ENCODE peak calls at places on chromosomes 16 and 17, in five cellular contexts. P is body of pancreas, R is sigmoid colon, B is adrenal gland, G is A549. V is an unnamed sample.

GRCh38 chr16:57235128-57236092 is 9.6 kb upstream of the ARL2BP start:
- DNase-seq in P (no peak), R (no peak), B (no peak), G (no peak), V (no peak)

GRCh38 chr16:86567701-86568571 is 1.3 kb downstream of the FOXC2 start:
- DNase-seq in P (no peak), R (no peak), B (no peak), G (no peak), V (no peak)

GRCh38 chr17:40884708-40885512 is at the start of gene KRT20:
- DNase-seq in P (no peak), R (no peak), B (no peak), G (no peak), V (no peak)

GRCh38 chr16:84453061-84453752 is 51.3 kb downstream of the MEAK7 start:
- DNase-seq in P (no peak), R (peak; percentile 46), B (no peak), G (no peak), V (peak; percentile 31)

GRCh38 chr17:81412490-81413093 is 17.3 kb downstream of the BAHCC1 start:
- DNase-seq in P (no peak), R (peak; percentile 87), B (no peak), G (no peak), V (no peak)

GRCh38 chr16:58105619-58106018 is 23.6 kb downstream of the CFAP20 start:
- DNase-seq in P (no peak), R (no peak), B (no peak), G (no peak), V (no peak)

GRCh38 chr16:23155445-23156049 is 6.3 kb upstream of the USP31 start:
- DNase-seq in P (peak; percentile 52), R (no peak), B (peak; percentile 54), G (peak; percentile 41), V (no peak)

GRCh38 chr16:3029499-3030127 is 5.8 kb downstream of the THOC6 start:
- DNase-seq in P (no peak), R (no peak), B (no peak), G (no peak), V (no peak)

GRCh38 chr17:81910840-81911276 is 341 bp downstream of the PCYT2 start:
- DNase-seq in P (no peak), R (peak; percentile 66), B (no peak), G (no peak), V (no peak)

GRCh38 chr17:29383687-29384086 is 6.5 kb upstream of the TAOK1 start:
- DNase-seq in P (no peak), R (no peak), B (no peak), G (no peak), V (no peak)

GRCh38 chr17:83200231-83200699 is 120.9 kb downstream of the METRNL start:
- DNase-seq in P (peak; percentile 31), R (peak; percentile 84), B (peak; percentile 61), G (no peak), V (peak; percentile 60)

GRCh38 chr17:58402679-58403078 is 14.7 kb downstream of the RNF43 start:
- DNase-seq in P (no peak), R (no peak), B (no peak), G (no peak), V (no peak)

GRCh38 chr17:32659419-32659842 is 172.6 kb downstream of the CDK5R1 start:
- DNase-seq in P (peak; percentile 79), R (peak; percentile 71), B (peak; percentile 78), G (peak; percentile 78), V (peak; percentile 70)

GRCh38 chr17:17698869-17699351 is 17.7 kb downstream of the RAI1 start:
- DNase-seq in P (no peak), R (peak; percentile 88), B (peak; percentile 69), G (no peak), V (no peak)

GRCh38 chr16:73792199-73793108 is 504.2 kb upstream of the PSMD7 start:
- DNase-seq in P (no peak), R (no peak), B (no peak), G (no peak), V (no peak)

GRCh38 chr17:47733414-47734288 is 615 bp downstream of the TBX21 start:
- DNase-seq in P (no peak), R (peak; percentile 58), B (no peak), G (no peak), V (peak; percentile 48)

DNA sequence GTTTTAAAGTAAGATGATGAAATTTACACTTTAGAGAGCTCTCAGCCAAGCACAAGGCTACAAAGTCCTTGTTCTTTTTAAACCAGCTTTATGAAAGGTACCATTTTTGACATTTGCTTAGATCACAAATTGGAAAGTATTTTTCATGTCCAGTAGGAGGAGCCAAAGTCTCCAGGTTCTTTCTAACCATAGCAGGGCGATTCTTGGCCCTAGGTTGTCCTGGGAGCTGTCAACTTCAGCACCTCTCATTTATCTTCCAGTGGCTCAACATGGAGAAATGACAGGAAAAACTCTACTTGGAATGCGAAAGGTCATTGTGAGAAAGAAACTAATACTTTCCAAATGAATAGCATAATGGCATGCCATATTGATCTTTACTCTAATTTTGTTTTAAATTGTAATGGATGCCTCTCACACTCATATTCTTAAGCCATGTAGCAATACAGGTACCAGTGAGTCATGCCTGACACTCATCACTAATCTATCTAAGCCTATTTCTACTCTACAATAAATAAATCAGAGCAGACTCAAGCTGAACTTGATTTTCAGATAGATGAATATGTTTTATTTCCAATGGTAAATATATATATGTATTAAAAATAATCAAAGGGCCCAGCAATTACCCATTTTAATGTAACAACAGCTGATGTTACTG is 919.1 kb upstream of the EEF2KMT start:
- DNase-seq in P (no peak), R (no peak), B (no peak), G (peak; percentile 46), V (no peak)
- TF ChIP-seq CTCF in P (peak; percentile 11), R (no peak), B (peak; percentile 10), G (peak; percentile 25), V (no peak)

GRCh38 chr17:76090517-76091135 is 11.6 kb downstream of the ZACN start:
- DNase-seq in P (no peak), R (no peak), B (no peak), G (no peak), V (no peak)

GRCh38 chr17:76094046-76094445 is 9.5 kb downstream of the EXOC7 start:
- DNase-seq in P (no peak), R (peak; percentile 46), B (no peak), G (no peak), V (no peak)

GRCh38 chr17:76089680-76090516 is 10.9 kb downstream of the ZACN start:
- DNase-seq in P (no peak), R (peak; percentile 55), B (no peak), G (no peak), V (no peak)

GRCh38 chr17:76092526-76093413 is 10.8 kb downstream of the EXOC7 start:
- DNase-seq in P (no peak), R (no peak), B (no peak), G (no peak), V (no peak)

GRCh38 chr17:76091526-76092285 is 11.9 kb downstream of the EXOC7 start:
- DNase-seq in P (no peak), R (no peak), B (no peak), G (no peak), V (no peak)
- TF ChIP-seq POLR2A in P (no peak), R (no peak), B (no peak), G (no peak), V (no peak)

DNA sequence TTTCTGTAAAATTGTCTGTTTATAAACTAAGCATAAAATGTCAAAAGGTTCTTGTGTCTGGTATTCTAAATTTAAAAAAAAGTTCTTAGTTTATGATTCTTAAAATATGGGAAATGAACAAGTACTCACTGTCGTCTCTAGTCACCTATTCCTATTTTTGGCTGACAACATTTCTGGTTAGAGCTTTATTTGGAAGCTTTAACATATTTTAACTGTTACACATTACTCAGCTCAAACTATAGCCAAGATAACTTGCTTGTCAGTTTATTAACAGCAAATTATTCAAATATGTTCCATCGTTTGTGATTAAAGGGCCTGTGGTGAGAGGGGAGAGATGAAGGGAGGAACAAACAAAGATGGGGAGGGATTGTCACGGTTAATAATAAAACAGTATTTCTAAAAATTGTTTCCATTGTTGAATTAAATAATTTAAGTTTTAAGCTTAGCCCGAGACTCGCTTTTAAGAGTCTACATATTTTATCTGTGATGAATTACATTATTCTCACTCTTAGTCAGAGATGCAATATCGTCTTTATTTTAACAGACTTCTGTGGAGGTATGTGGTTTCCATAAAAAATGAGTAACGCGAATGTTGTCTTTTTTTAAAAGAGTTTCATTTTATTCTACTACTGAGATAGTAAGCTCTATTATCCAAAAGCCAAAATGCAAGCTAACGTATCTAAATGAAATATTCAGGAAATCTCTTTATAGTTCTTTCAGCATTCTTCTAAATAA is 321.9 kb upstream of the PMFBP1 start:
- DNase-seq in P (no peak), R (no peak), B (no peak), G (no peak), V (no peak)
- H3K27ac ChIP-seq in P (no peak overlapping the region), R (no peak overlapping the region), B (no peak overlapping the region), G (no peak overlapping the region), V (no peak overlapping the region)

DNA sequence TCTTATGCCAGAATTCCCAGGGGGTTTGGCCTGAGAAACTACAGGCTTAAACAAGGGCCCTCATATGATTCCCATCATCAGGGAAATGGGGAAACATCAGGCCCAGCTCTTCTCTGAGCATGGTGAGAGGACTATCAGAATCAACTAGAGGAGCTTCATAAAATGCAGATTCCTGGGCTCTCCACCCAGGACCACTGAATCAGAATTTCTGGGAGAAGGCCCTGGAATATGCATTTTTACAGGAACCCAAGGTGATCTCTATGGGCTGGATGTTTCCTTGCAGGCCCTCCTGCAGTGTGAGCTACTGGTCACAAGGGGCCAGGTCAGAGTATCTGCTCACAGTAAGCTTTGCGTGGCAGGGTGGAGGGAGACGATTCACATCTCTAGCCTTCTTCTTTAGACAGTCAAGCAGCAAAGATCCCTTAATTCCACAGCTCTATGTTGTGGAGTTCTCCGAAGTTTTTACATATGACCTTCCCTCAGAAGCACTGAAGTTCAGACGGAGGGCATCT is 38.8 kb upstream of the HOXB13 start:
- DNase-seq in P (no peak), R (peak; percentile 18), B (no peak), G (no peak), V (no peak)
- TF ChIP-seq CTCF in P (no peak), R (no peak), B (no peak), G (no peak), V (no peak)

DNA sequence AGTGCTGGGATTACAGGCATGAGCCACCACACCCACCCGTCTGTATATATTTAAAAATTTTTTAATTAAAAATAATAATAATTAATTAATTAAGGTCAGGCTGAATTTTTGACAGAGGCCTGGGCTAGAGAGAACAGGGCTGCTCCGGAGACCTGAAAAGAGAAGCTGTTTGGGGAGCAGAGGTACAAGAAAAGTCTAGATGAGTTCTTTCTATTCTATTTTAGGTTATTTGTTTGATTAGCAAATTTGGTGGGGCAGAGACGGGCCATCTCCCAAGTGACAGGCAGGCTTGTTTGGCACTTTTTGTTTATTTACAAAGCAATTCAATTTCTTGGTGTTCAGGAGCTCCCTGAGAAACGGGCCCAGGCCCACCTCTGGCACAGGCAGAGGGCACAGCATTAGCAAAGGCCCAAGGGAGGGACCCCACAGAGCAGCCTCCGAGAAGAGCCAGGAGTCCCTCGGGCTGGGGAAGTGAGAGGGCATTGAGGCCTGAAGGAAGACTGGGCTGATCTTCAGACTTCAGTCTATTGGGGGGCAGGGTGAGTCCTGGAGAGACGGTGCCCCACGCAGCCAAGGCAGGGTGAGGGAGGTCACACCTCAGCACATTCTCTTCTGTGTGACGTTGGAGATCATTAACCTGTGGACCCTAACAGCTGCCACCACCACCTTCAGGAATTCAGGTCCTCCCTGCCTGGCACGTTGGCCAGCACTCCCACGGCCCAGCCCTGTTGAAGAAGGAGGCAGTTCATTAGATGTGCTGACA is 10.8 kb upstream of the RIPOR1 start:
- DNase-seq in P (no peak), R (no peak), B (no peak), G (no peak), V (peak; percentile 79)
- TF ChIP-seq POLR2A in P (no peak), R (no peak), B (no peak), G (no peak), V (no peak)

V was measured in Peyer's patch.